ENCODE peak calls at places on chromosomes 5 and 9, in eight cellular contexts. Q is lower lobe of right lung, J is Calu3, E is A673, T is thoracic aorta, L is OCI-LY7, Y is astrocyte of the cerebellum, C is heart right ventricle. M is an unnamed sample.

GRCh38 chr5:89289604-89290003 is 406.6 kb upstream of the MEF2C start:
- DNase-seq in C (no peak), J (no peak), T (no peak), Q (no peak), Y (peak), L (no peak), E (no peak), M (no peak)

GRCh38 chr9:126707083-126707482 is 93.4 kb downstream of the LMX1B start:
- DNase-seq in J (no peak), E (no peak), Q (peak), C (no peak), Y (no peak), T (no peak), L (no peak), M (no peak)

GRCh38 chr5:170353011-170353890 is 35.9 kb downstream of the KCNMB1 start:
- DNase-seq in Q (no peak), Y (no peak), L (no peak), E (peak), C (no peak), J (no peak), T (no peak), M (no peak)

GRCh38 chr5:166505086-166505485 is 1786.4 kb upstream of the WWC1 start:
- DNase-seq in C (no peak), Y (no peak), L (no peak), T (no peak), E (no peak), Q (no peak), J (no peak), M (no peak)

GRCh38 chr9:79684711-79685575 is 113.2 kb downstream of the TLE4 start:
- DNase-seq in L (no peak), T (no peak), E (no peak), C (no peak), Y (no peak), J (no peak), Q (no peak), M (no peak)

GRCh38 chr5:6910950-6911349 is 197.7 kb downstream of the TENT4A start:
- DNase-seq in Y (no peak), T (no peak), C (no peak), Q (no peak), J (no peak), L (no peak), E (no peak), M (no peak)

GRCh38 chr5:79853676-79854418 is 137.2 kb downstream of the MTX3 start:
- DNase-seq in E (no peak), T (no peak), C (no peak), Y (no peak), Q (no peak), J (peak), L (no peak), M (no peak)

GRCh38 chr5:143401846-143402463 is 1.5 kb downstream of the NR3C1 start:
- DNase-seq in J (no peak), L (no peak), T (no peak), E (no peak), Y (no peak), C (no peak), Q (no peak), M (peak)

GRCh38 chr9:130997925-130998595 is 10.9 kb upstream of the LAMC3 start:
- DNase-seq in Q (peak), C (peak), L (peak), T (no peak), J (peak), E (peak), Y (peak), M (peak)

GRCh38 chr5:13478831-13479465 is 465.5 kb downstream of the DNAH5 start:
- DNase-seq in T (no peak), Q (no peak), L (peak), J (peak), Y (peak), E (peak), C (no peak), M (no peak)

GRCh38 chr5:74403771-74404170 is 236.8 kb downstream of the ENC1 start:
- DNase-seq in Q (no peak), E (no peak), L (no peak), T (no peak), Y (no peak), J (no peak), C (no peak), M (no peak)

GRCh38 chr9:73845954-73846690 is 651.0 kb upstream of the RORB start:
- DNase-seq in C (no peak), Y (no peak), T (no peak), L (no peak), E (no peak), Q (no peak), J (no peak), M (no peak)

GRCh38 chr9:87596862-87597261 is 99.2 kb downstream of the DAPK1 start:
- DNase-seq in Q (peak), T (no peak), L (no peak), J (no peak), C (peak), E (no peak), Y (no peak), M (no peak)

GRCh38 chr9:3528466-3528865 is 2.7 kb upstream of the RFX3 start:
- DNase-seq in C (no peak), Y (no peak), Q (no peak), J (no peak), L (peak), E (no peak), T (no peak), M (peak)

GRCh38 chr9:90308746-90309145 is 333.9 kb downstream of the DIRAS2 start:
- DNase-seq in L (no peak), E (no peak), C (no peak), T (no peak), Y (no peak), J (no peak), Q (no peak), M (no peak)

GRCh38 chr5:107119656-107120055 is 551.1 kb downstream of the EFNA5 start:
- DNase-seq in Y (no peak), C (no peak), L (no peak), Q (no peak), E (no peak), J (no peak), T (no peak), M (no peak)

GRCh38 chr9:87882627-87883026 is at the start of gene SPATA31E1:
- DNase-seq in J (no peak), Y (no peak), Q (no peak), E (no peak), L (no peak), C (no peak), T (no peak), M (no peak)

GRCh38 chr9:108836771-108837170 is 19.0 kb downstream of the ACTL7B start:
- DNase-seq in T (no peak), E (no peak), Y (no peak), Q (no peak), C (no peak), J (no peak), L (no peak), M (no peak)

GRCh38 chr9:86405926-86406325 is 51.7 kb upstream of the TUT7 start:
- DNase-seq in T (no peak), L (no peak), C (no peak), J (no peak), Y (peak), E (peak), Q (no peak), M (no peak)

GRCh38 chr5:73892806-73893205 is 266.8 kb downstream of the ARHGEF28 start:
- DNase-seq in L (no peak), Y (peak), Q (no peak), C (no peak), E (no peak), T (no peak), J (no peak), M (no peak)

GRCh38 chr5:179238628-179238970 is 106.7 kb downstream of the ADAMTS2 start:
- DNase-seq in J (no peak), Y (no peak), T (no peak), E (no peak), C (no peak), Q (no peak), L (no peak), M (no peak)

GRCh38 chr9:120680579-120680978 is 33.7 kb downstream of the MEGF9 start:
- DNase-seq in T (no peak), Y (no peak), L (no peak), E (no peak), J (no peak), C (no peak), Q (no peak), M (no peak)

GRCh38 chr9:70256123-70256551 is 2.6 kb upstream of the SMC5 start:
- DNase-seq in T (no peak), Q (no peak), E (peak), J (no peak), L (no peak), C (no peak), Y (peak), M (no peak)

GRCh38 chr5:73950441-73950873 is 324.5 kb downstream of the ARHGEF28 start:
- DNase-seq in E (no peak), Y (peak), J (no peak), L (no peak), Q (no peak), C (no peak), T (no peak), M (no peak)

GRCh38 chr5:169020102-169020501 is 280.8 kb downstream of the SLIT3 start:
- DNase-seq in Y (no peak), C (no peak), J (peak), L (no peak), E (peak), T (no peak), Q (no peak), M (no peak)

GRCh38 chr5:143920772-143921171 is 108.8 kb downstream of the HMHB1 start:
- DNase-seq in Q (no peak), E (no peak), C (no peak), L (no peak), Y (no peak), J (no peak), T (no peak), M (no peak)

GRCh38 chr5:78927657-78928282 is 57.3 kb downstream of the ARSB start:
- DNase-seq in L (no peak), E (peak), T (no peak), J (peak), Y (peak), Q (no peak), C (no peak), M (no peak)

GRCh38 chr9:110328763-110329162 is 8.9 kb downstream of the TXNDC8 start:
- DNase-seq in Y (no peak), L (no peak), E (no peak), Q (no peak), C (no peak), J (no peak), T (no peak), M (no peak)

GRCh38 chr5:92378961-92379611 is 996.0 kb upstream of the ARRDC3 start:
- DNase-seq in E (no peak), C (peak), Y (no peak), J (no peak), L (no peak), T (no peak), Q (no peak), M (no peak)

GRCh38 chr9:98438701-98439100 is 183.3 kb upstream of the TBC1D2 start:
- DNase-seq in T (no peak), J (no peak), L (no peak), Y (no peak), C (no peak), E (no peak), Q (no peak), M (no peak)
- TF ChIP-seq CTCF in T (no peak), J (no peak), L (no peak), Y (no peak), C (no peak), E (no peak), Q (no peak), M (no peak)

GRCh38 chr9:24293391-24293790 is 252.3 kb downstream of the IZUMO3 start:
- DNase-seq in Y (no peak), E (no peak), T (no peak), L (no peak), C (no peak), J (no peak), Q (no peak), M (no peak)
- TF ChIP-seq CTCF in Y (no peak), E (no peak), T (no peak), L (no peak), C (no peak), J (no peak), Q (no peak), M (no peak)

DNA sequence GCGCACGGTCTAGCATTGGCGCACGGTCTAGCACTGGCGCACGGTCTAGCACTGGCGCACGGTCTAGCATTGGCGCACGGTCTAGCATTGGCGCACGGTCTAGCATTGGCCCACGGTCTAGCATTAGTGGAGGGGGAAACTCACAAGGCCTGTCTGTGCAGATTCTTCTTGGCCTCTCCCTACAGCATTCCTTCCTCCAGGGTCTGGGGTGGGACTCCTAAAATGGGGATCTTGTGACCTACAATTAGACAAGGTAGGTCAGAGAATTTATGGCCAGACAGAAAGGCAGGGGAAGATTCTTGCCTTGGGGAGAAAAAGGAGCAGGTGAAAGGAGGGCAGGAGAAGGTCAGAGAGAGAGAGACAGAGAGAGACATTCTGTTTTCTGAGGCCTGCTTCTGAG is 5.4 kb upstream of the GBGT1 start:
- DNase-seq in E (no peak), C (no peak), Y (no peak), J (no peak), L (no peak), T (no peak), Q (peak), M (no peak)
- TF ChIP-seq CTCF in E (no peak), C (no peak), Y (no peak), J (no peak), L (no peak), T (no peak), Q (no peak), M (no peak)

DNA sequence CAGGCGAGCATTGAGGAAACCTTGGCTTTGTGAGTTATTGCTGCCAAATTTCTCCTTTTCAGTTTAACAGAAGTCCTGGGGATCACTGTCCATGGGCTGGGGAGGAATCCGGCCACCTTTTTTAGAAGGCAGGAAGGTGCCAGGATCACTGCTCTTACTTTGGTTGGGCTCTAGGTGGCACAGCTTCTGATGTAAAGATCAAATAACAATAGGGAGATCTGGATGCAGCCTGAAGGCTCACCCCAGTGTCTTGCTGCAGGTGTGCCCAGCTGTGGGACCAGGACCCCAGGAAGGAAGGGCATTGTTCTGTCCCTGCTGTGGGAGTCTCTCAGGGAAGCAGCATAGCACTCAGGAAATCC is 69.5 kb downstream of the DAB2IP start:
- DNase-seq in Q (no peak), C (no peak), T (no peak), J (no peak), E (no peak), L (peak), Y (no peak), M (no peak)
- TF ChIP-seq CTCF in Q (no peak), C (no peak), T (no peak), J (no peak), E (peak), L (peak), Y (no peak), M (peak)

GRCh38 chr5:5065472-5065871 is 74.7 kb upstream of the ADAMTS16 start:
- DNase-seq in L (no peak), T (no peak), J (no peak), Q (no peak), C (no peak), Y (no peak), E (no peak), M (no peak)

GRCh38 chr5:5061836-5062235 is 78.3 kb upstream of the ADAMTS16 start:
- DNase-seq in L (no peak), T (no peak), J (no peak), E (no peak), Y (no peak), C (no peak), Q (no peak), M (no peak)

GRCh38 chr5:5066276-5067186 is 73.6 kb upstream of the ADAMTS16 start:
- DNase-seq in Q (no peak), T (no peak), C (no peak), Y (peak), L (no peak), E (peak), J (no peak), M (no peak)

GRCh38 chr5:5062903-5063302 is 77.2 kb upstream of the ADAMTS16 start:
- DNase-seq in Y (no peak), C (no peak), T (no peak), J (no peak), L (no peak), E (no peak), Q (no peak), M (no peak)

GRCh38 chr5:5063533-5063953 is 76.6 kb upstream of the ADAMTS16 start:
- DNase-seq in Y (no peak), J (no peak), L (no peak), T (no peak), Q (no peak), C (no peak), E (no peak), M (no peak)
- TF ChIP-seq CTCF in Y (peak), J (no peak), L (no peak), T (no peak), Q (no peak), C (no peak), E (peak), M (peak)

DNA sequence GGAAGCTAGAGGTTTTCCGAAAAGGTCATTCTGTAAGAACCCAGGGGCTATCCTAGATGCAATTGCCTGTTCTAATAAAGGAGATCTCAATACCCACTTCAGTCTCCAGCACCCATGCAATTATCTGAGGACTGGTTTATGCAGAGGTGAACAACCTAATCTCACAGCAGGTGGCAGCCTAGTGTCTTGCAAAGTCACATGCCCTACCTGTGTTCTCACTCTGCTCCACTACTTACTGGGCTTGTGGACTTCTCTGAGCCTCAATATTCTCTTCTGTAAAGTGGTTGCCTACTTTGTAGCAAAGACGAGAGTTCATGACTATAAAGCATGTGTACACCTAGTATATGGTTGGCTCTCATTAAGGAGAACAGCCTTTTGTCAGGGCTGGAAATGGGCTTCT is 21.0 kb upstream of the ALDH1B1 start:
- DNase-seq in T (no peak), Y (no peak), J (peak), L (peak), E (no peak), C (no peak), Q (no peak), M (peak)
- TF ChIP-seq CTCF in T (peak), Y (no peak), J (no peak), L (peak), E (no peak), C (peak), Q (peak), M (peak)